ENCODE peak calls at places on chromosomes 13 and 19, in four cellular contexts. E, H, B and W are unnamed samples. For H3K9me3, the result is how much of the 10 kb centered on the place peaks cover.

GRCh38 chr19:5645409-5645808 is 22.5 kb downstream of the SAFB start:
- DNase-seq in H (no peak), E (no peak), B (no peak), W (no peak)

GRCh38 chr13:53124568-53125094 is 96.0 kb downstream of the OLFM4 start:
- DNase-seq in E (no peak), H (no peak), B (no peak), W (no peak)

GRCh38 chr19:36256853-36257511 is 42.1 kb downstream of the ZNF146 start:
- DNase-seq in H (no peak), E (no peak), B (no peak), W (no peak)

GRCh38 chr19:19460761-19461265 is 54.5 kb downstream of the TSSK6 start:
- DNase-seq in B (no peak), E (peak), H (no peak), W (peak)

GRCh38 chr13:22812793-22813192 is 368.0 kb upstream of the SGCG start:
- DNase-seq in E (no peak), B (no peak), H (no peak), W (no peak)

GRCh38 chr13:51152713-51153112 is 41.6 kb upstream of the C13orf42 start:
- DNase-seq in B (no peak), H (no peak), E (no peak), W (peak)

GRCh38 chr13:24233351-24233901 is 72.9 kb downstream of the SPATA13 start:
- DNase-seq in E (no peak), H (peak), B (no peak), W (no peak)

GRCh38 chr13:44974056-44974798 is 15.0 kb downstream of the NUFIP1 start:
- DNase-seq in B (no peak), H (peak), E (no peak), W (no peak)

GRCh38 chr13:32587774-32588165 is 1.5 kb downstream of the PDS5B start:
- DNase-seq in B (no peak), H (peak), E (no peak), W (no peak)

GRCh38 chr13:27813826-27814225 is 21.5 kb downstream of the GSX1 start:
- DNase-seq in H (no peak), E (no peak), B (no peak), W (no peak)

GRCh38 chr13:19665427-19665859 is 32.0 kb downstream of the MPHOSPH8 start:
- DNase-seq in E (no peak), H (no peak), B (no peak), W (no peak)

GRCh38 chr13:31154939-31155338 is 6.8 kb downstream of the HSPH1 start:
- DNase-seq in E (no peak), H (no peak), B (no peak), W (no peak)

GRCh38 chr19:21569497-21569870 is 64.1 kb downstream of the ZNF429 start:
- DNase-seq in H (peak), E (no peak), B (no peak), W (no peak)

GRCh38 chr13:113152894-113153809 is 5.3 kb upstream of the PROZ start:
- DNase-seq in E (peak), B (no peak), H (peak), W (no peak)

GRCh38 chr13:52461265-52461664 is 6.0 kb downstream of the CKAP2 start:
- DNase-seq in E (no peak), B (no peak), H (no peak), W (no peak)

GRCh38 chr13:30847697-30848307 is 58.3 kb upstream of the MEDAG start:
- DNase-seq in B (no peak), H (peak), E (no peak), W (no peak)

GRCh38 chr13:36323951-36324566 is 22.1 kb downstream of the SPART start:
- DNase-seq in B (no peak), H (peak), E (no peak), W (no peak)

GRCh38 chr19:33368074-33368864 is 5.2 kb upstream of the CEBPG start:
- DNase-seq in E (no peak), H (peak), B (no peak), W (no peak)

GRCh38 chr19:29655648-29656335 is 9.5 kb upstream of the PLEKHF1 start:
- DNase-seq in B (no peak), H (no peak), E (no peak), W (no peak)

GRCh38 chr19:41934849-41935374 is 6.7 kb upstream of the ERFL start:
- DNase-seq in B (peak), E (peak), H (no peak), W (no peak)

GRCh38 chr13:101649490-101650126 is 197.1 kb downstream of the ITGBL1 start:
- DNase-seq in H (peak), E (no peak), B (no peak), W (no peak)

GRCh38 chr19:7868326-7868670 is 5.9 kb downstream of the PRR36 start:
- DNase-seq in H (no peak), E (peak), B (no peak), W (no peak)
- H3K27ac ChIP-seq in H (no peak), E (no peak), B (peak), W (no peak)

GRCh38 chr13:91045351-91046034 is 302.0 kb upstream of the MIR17HG start:
- DNase-seq in H (no peak), B (peak), E (no peak), W (no peak)
- TF ChIP-seq CTCF in H (peak), B (peak), E (peak), W (no peak)

GRCh38 chr19:9296336-9296735 is 13.3 kb downstream of the ZNF699 start:
- DNase-seq in H (peak), E (no peak), B (no peak), W (no peak)

GRCh38 chr19:9295411-9295849 is 14.2 kb downstream of the ZNF699 start:
- DNase-seq in E (no peak), H (peak), B (no peak), W (no peak)
- H3K9me3 ChIP-seq in E (half or more), H (under half), B (half or more), W (half or more)

DNA sequence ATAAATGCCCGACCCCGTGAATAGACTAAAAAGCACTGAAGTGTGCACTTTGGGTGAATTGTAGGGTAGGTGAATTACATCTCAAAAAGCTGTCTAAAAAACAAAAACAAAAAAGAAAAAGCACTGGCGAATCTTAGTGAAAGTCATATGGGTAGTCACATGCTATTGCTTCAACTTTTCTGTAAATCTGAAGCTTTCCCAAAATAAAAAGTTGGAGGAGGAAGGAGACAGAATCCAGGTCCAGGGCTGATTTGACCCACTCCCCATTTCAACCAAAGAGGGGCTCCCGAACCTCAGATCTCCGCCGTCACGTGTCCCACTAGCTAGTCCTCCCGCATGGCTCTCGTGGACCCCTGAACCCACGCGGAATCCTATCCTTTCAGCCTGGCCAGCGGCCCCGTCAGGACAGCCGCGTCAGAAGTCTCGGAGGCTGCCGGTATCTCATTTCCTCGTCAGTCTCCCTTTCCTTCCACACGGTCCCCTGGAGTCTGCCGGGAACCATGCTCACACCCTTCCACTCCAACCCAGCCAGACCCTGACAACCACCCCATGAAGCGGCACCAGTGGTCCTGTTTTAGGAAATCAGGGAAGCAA is 6.1 kb downstream of the PPP1R12C start:
- DNase-seq in H (no peak), E (no peak), B (no peak), W (no peak)
- H3K27ac ChIP-seq in H (no peak), E (no peak), B (no peak), W (peak)

GRCh38 chr19:48023518-48023917 is 20.4 kb downstream of the CABP5 start:
- DNase-seq in E (no peak), B (no peak), H (no peak), W (no peak)
- TF ChIP-seq CTCF in E (no peak), B (no peak), H (no peak), W (no peak)

GRCh38 chr13:40581277-40581579 is 85.2 kb downstream of the FOXO1 start:
- DNase-seq in H (no peak), B (no peak), E (no peak), W (no peak)
- H3K9me3 ChIP-seq in H (under half), B (under half), E (under half), W (under half)

DNA sequence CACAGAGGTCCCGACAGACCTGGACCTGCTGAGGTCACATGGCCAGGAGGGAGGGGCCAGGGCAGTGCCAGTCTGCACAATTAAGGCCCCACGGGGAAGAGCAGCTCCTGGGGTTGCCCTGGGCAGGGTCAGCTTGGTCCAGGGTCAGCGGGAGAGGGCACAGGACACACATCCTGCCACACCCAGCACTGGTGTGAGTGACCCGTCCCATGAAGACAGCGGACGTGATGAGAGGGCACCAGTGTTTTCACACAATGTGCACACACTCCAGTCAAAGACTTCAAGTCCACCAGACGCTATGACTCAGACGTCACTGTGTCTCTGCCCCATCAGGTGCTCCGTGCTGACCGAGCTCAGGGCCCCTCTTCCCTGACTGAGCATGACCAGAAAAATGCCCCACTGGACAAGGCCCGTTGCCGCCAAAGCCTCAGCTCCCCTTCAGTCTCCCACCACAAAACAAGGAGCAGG is 4.2 kb downstream of the TMEM259 start:
- DNase-seq in H (peak), B (no peak), E (no peak), W (no peak)
- H3K27ac ChIP-seq in H (peak), B (peak), E (no peak), W (peak)

DNA sequence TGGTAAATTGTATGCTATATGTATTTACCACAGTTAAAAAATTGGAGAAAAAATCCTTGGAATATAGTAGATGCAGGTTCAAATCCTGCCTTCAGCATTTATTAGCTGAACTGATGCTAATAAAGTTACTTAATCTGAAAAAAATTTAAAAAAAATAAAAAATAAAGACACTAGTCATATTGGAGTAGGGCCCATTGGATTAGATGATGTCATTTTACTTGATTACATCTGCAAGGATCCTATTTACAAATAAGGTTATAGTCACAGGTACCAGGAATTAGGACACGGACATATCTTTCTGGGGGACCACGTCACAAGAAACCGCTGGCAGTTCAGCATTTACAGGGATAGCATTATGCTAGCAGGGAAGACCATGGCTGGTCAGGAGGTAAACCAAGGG is 6.2 kb downstream of the ZNF555 start:
- DNase-seq in E (no peak), H (no peak), B (no peak), W (no peak)
- TF ChIP-seq CTCF in E (no peak), H (no peak), B (no peak), W (no peak)

DNA sequence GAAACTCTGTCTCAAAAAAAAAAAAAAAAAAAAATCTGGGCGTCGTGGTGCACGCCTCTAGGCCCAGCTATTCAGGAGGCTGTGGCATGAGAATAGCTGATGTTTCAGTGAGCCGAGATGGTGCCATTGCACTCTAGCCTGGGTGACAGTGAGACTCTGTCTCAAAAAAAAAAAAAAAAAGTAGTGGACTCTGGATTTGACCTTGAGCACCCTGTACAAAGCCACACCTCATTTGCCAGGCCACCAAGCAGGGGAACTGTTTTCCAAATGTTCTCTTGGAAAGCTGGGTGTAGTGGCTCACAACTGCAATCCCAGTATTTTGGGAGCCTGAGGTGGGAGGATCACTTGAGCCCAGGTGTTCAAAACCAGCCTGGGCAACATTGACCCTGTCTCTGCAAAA is 3.8 kb upstream of the ZNF555 start:
- DNase-seq in B (no peak), E (no peak), H (no peak), W (no peak)
- H3K9me3 ChIP-seq in B (under half), E (under half), H (under half), W (under half)